ENCODE peak calls at places on chromosome 9, in five cellular contexts. N, G, K, I and Z are unnamed samples.

GRCh38 chr9:8653855-8654254 is 854.3 kb upstream of the DMAC1 start:
- DNase-seq in K (no peak), N (no peak), I (no peak), G (no peak), Z (no peak)

GRCh38 chr9:69027355-69028097 is 8.0 kb upstream of the FXN start:
- DNase-seq in I (peak), G (peak), K (peak), N (peak), Z (no peak)

GRCh38 chr9:108443741-108444140 is 412.0 kb downstream of the ACTL7B start:
- DNase-seq in I (peak), K (no peak), N (no peak), G (no peak), Z (no peak)

GRCh38 chr9:131008909-131009618 is at the start of gene LAMC3:
- DNase-seq in K (peak), N (no peak), I (peak), G (no peak), Z (no peak)

GRCh38 chr9:122457787-122458186 is 19.9 kb downstream of the OR1J1 start:
- DNase-seq in N (no peak), K (no peak), G (no peak), I (no peak), Z (no peak)

GRCh38 chr9:74412236-74412979 is 84.7 kb upstream of the RORB start:
- DNase-seq in G (no peak), K (no peak), I (no peak), N (no peak), Z (no peak)

GRCh38 chr9:71783120-71783523 is 14.8 kb upstream of the CEMIP2 start:
- DNase-seq in G (no peak), K (peak), N (no peak), I (no peak), Z (no peak)

GRCh38 chr9:116843863-116844620 is 156.9 kb downstream of the TRIM32 start:
- DNase-seq in I (no peak), N (no peak), G (no peak), K (no peak), Z (no peak)

GRCh38 chr9:36162211-36162610 is 7.0 kb upstream of the CCIN start:
- DNase-seq in G (no peak), I (no peak), N (no peak), K (no peak), Z (no peak)
- H3K4me3 ChIP-seq in G (no peak), I (no peak), N (no peak), K (no peak), Z (no peak)

GRCh38 chr9:106288689-106289088 is 574.3 kb upstream of the ZNF462 start:
- DNase-seq in G (no peak), K (no peak), N (no peak), I (no peak), Z (no peak)

GRCh38 chr9:106284300-106284699 is 578.7 kb upstream of the ZNF462 start:
- DNase-seq in K (no peak), N (no peak), G (no peak), I (peak), Z (no peak)

GRCh38 chr9:106286249-106286648 is 576.7 kb upstream of the ZNF462 start:
- DNase-seq in G (no peak), K (no peak), N (no peak), I (no peak), Z (no peak)

GRCh38 chr9:106287108-106287631 is 575.8 kb upstream of the ZNF462 start:
- DNase-seq in K (no peak), N (no peak), G (no peak), I (no peak), Z (no peak)
- H3K27ac ChIP-seq in K (no peak), N (no peak), G (no peak), I (no peak), Z (no peak)

GRCh38 chr9:135957431-135957830 is 3.7 kb downstream of the UBAC1 start:
- DNase-seq in G (no peak), I (no peak), K (no peak), N (no peak), Z (no peak)

GRCh38 chr9:135955981-135956797 is 5.0 kb downstream of the UBAC1 start:
- DNase-seq in K (no peak), I (no peak), N (no peak), G (no peak), Z (no peak)

GRCh38 chr9:135959814-135960213 is 1.4 kb downstream of the UBAC1 start:
- DNase-seq in N (no peak), K (no peak), G (no peak), I (peak), Z (no peak)

GRCh38 chr9:135958485-135958884 is 2.7 kb downstream of the UBAC1 start:
- DNase-seq in N (no peak), K (no peak), I (no peak), G (no peak), Z (no peak)

GRCh38 chr9:135956798-135957166 is 4.4 kb downstream of the UBAC1 start:
- DNase-seq in G (no peak), K (no peak), I (no peak), N (no peak), Z (no peak)
- H3K4me3 ChIP-seq in G (no peak), K (no peak), I (no peak), N (no peak), Z (no peak)

DNA sequence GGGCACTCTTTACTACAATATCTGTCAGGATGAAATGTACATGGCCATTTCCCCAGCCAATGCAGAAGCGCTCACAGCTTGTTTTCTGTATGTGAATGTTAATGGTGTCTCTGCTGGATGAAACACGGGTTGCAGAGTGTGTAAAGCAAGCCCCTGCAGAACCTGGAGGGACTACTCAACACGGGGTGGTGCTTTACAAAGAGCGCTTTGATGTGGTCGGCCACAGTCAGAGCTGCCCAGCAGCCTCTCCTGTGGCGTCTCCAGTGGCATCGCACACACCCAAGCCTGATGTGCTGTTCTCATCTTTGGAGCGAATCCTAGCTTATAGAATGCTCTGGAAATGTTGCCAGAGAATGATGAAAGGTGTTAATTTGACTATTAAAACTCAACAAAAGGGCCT is 162.7 kb upstream of the NFIL3 start:
- DNase-seq in G (no peak), N (no peak), K (no peak), I (no peak), Z (no peak)
- H3K27ac ChIP-seq in G (no peak), N (no peak), K (no peak), I (no peak), Z (no peak)

DNA sequence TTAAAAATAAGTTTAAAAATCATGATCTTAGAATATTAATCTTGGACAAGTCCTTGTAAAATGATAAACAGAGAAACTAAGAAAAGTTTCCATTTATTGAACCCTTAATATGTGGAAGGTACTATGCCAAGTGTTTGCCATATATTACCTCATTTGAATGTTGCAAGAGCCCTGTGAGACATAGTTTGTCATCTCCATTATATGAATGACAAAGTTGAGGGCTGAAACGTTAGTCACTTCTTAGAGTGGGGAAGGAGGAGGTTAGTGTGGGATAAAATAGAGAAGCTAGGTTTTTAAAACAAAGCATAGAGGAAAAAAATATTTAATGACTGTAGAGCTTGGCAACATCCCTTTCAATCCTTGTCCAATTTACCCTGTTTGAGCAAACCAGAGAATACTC is 2.0 kb downstream of the TNC start:
- DNase-seq in G (no peak), N (peak), K (no peak), I (peak), Z (no peak)
- H3K4me3 ChIP-seq in G (no peak), N (no peak), K (no peak), I (peak), Z (peak)

GRCh38 chr9:79001012-79001411 is 570.8 kb upstream of the TLE4 start:
- DNase-seq in I (no peak), K (no peak), G (no peak), N (no peak), Z (no peak)
- H3K27ac ChIP-seq in I (no peak), K (no peak), G (no peak), N (no peak), Z (no peak)

GRCh38 chr9:73371801-73372200 is 220.1 kb downstream of the ANXA1 start:
- DNase-seq in G (no peak), N (no peak), K (no peak), I (no peak), Z (no peak)
- H3K4me3 ChIP-seq in G (no peak), N (no peak), K (no peak), I (no peak), Z (no peak)

GRCh38 chr9:120705174-120705573 is 9.1 kb downstream of the MEGF9 start:
- DNase-seq in I (no peak), N (no peak), K (no peak), G (no peak), Z (no peak)

GRCh38 chr9:120710110-120710981 is 3.9 kb downstream of the MEGF9 start:
- DNase-seq in G (no peak), N (peak), I (peak), K (peak), Z (no peak)

GRCh38 chr9:120708526-120709224 is 5.6 kb downstream of the MEGF9 start:
- DNase-seq in K (no peak), G (no peak), I (peak), N (no peak), Z (no peak)

GRCh38 chr9:120711354-120711753 is 2.9 kb downstream of the MEGF9 start:
- DNase-seq in N (no peak), G (no peak), K (no peak), I (peak), Z (no peak)

GRCh38 chr9:120707170-120707569 is 7.1 kb downstream of the MEGF9 start:
- DNase-seq in K (no peak), N (no peak), I (no peak), G (no peak), Z (no peak)
- H3K27ac ChIP-seq in K (no peak), N (no peak), I (no peak), G (no peak), Z (no peak)

GRCh38 chr9:77649109-77649812 is 1.1 kb upstream of the GNA14 start:
- DNase-seq in N (peak), K (no peak), I (peak), G (no peak), Z (no peak)

GRCh38 chr9:77651203-77651602 is 3.1 kb upstream of the GNA14 start:
- DNase-seq in I (no peak), K (no peak), N (no peak), G (no peak), Z (no peak)

GRCh38 chr9:77648458-77649108 is 461 bp upstream of the GNA14 start:
- DNase-seq in N (no peak), K (peak), I (peak), G (no peak), Z (no peak)

GRCh38 chr9:77647267-77647658 is 859 bp downstream of the GNA14 start:
- DNase-seq in K (no peak), N (no peak), G (no peak), I (no peak), Z (no peak)

GRCh38 chr9:77647659-77648457 is at the start of gene GNA14:
- DNase-seq in K (no peak), I (peak), G (no peak), N (no peak), Z (no peak)
- H3K4me3 ChIP-seq in K (no peak), I (peak), G (peak), N (no peak), Z (peak)